ENCODE peak calls at places on chromosomes 5 and 9, in ten cellular contexts. One of them, this sample, is unnamed.

GRCh38 chr5:14525397-14525796 is 56.2 kb upstream of the OTULINL start:
- DNase-seq in choroid plexus epithelial cell: no peak
- DNase-seq in neural progenitor cell: no peak
- DNase-seq in HepG2: no peak
- DNase-seq in mesendoderm: no peak
- DNase-seq in Karpas-422: no peak
- DNase-seq in CD8-positive, alpha-beta T cell: no peak
- DNase-seq in uterus: no peak
- DNase-seq in OCI-LY7: no peak
- DNase-seq in Panc1: no peak
- DNase-seq in this sample: no peak

GRCh38 chr5:139689631-139690384 is 41.7 kb downstream of the CXXC5 start:
- DNase-seq in neural progenitor cell: no peak
- DNase-seq in Karpas-422: peak; percentile 76
- DNase-seq in HepG2: no peak
- DNase-seq in CD8-positive, alpha-beta T cell: no peak
- DNase-seq in OCI-LY7: peak; percentile 69
- DNase-seq in uterus: no peak
- DNase-seq in Panc1: peak; percentile 32
- DNase-seq in mesendoderm: peak; percentile 88
- DNase-seq in choroid plexus epithelial cell: peak; percentile 65
- DNase-seq in this sample: no peak

GRCh38 chr9:18980124-18980660 is 52.8 kb downstream of the SAXO1 start:
- DNase-seq in Panc1: no peak
- DNase-seq in neural progenitor cell: no peak
- DNase-seq in mesendoderm: no peak
- DNase-seq in CD8-positive, alpha-beta T cell: no peak
- DNase-seq in OCI-LY7: no peak
- DNase-seq in uterus: no peak
- DNase-seq in choroid plexus epithelial cell: no peak
- DNase-seq in HepG2: no peak
- DNase-seq in Karpas-422: no peak
- DNase-seq in this sample: no peak

GRCh38 chr5:39891376-39891775 is 466.6 kb upstream of the DAB2 start:
- DNase-seq in Panc1: no peak
- DNase-seq in uterus: no peak
- DNase-seq in choroid plexus epithelial cell: peak; percentile 84
- DNase-seq in Karpas-422: no peak
- DNase-seq in mesendoderm: no peak
- DNase-seq in CD8-positive, alpha-beta T cell: no peak
- DNase-seq in HepG2: no peak
- DNase-seq in OCI-LY7: no peak
- DNase-seq in neural progenitor cell: no peak
- DNase-seq in this sample: peak; percentile 59

GRCh38 chr9:112361602-112362001 is 18.3 kb upstream of the HSDL2 start:
- DNase-seq in uterus: no peak
- DNase-seq in Karpas-422: peak; percentile 83
- DNase-seq in Panc1: no peak
- DNase-seq in choroid plexus epithelial cell: peak; percentile 66
- DNase-seq in OCI-LY7: peak; percentile 68
- DNase-seq in neural progenitor cell: peak; percentile 53
- DNase-seq in CD8-positive, alpha-beta T cell: no peak
- DNase-seq in HepG2: peak; percentile 37
- DNase-seq in mesendoderm: peak; percentile 40
- DNase-seq in this sample: peak; percentile 65

GRCh38 chr5:149442563-149443182 is 63.6 kb upstream of the IL17B start:
- DNase-seq in neural progenitor cell: peak; percentile 70
- DNase-seq in CD8-positive, alpha-beta T cell: peak; percentile 52
- DNase-seq in OCI-LY7: peak; percentile 63
- DNase-seq in Panc1: peak; percentile 68
- DNase-seq in HepG2: peak; percentile 82
- DNase-seq in uterus: peak; percentile 90
- DNase-seq in mesendoderm: peak; percentile 81
- DNase-seq in choroid plexus epithelial cell: peak; percentile 74
- DNase-seq in Karpas-422: peak; percentile 82
- DNase-seq in this sample: peak; percentile 66

GRCh38 chr9:97594414-97594921 is 38.7 kb downstream of the TSTD2 start:
- DNase-seq in mesendoderm: no peak
- DNase-seq in neural progenitor cell: no peak
- DNase-seq in Karpas-422: no peak
- DNase-seq in choroid plexus epithelial cell: no peak
- DNase-seq in uterus: peak; percentile 29
- DNase-seq in Panc1: no peak
- DNase-seq in CD8-positive, alpha-beta T cell: no peak
- DNase-seq in HepG2: no peak
- DNase-seq in OCI-LY7: no peak
- DNase-seq in this sample: no peak

GRCh38 chr5:90882448-90882847 is 323.9 kb downstream of the ADGRV1 start:
- DNase-seq in CD8-positive, alpha-beta T cell: no peak
- DNase-seq in HepG2: no peak
- DNase-seq in Panc1: no peak
- DNase-seq in neural progenitor cell: no peak
- DNase-seq in Karpas-422: no peak
- DNase-seq in uterus: no peak
- DNase-seq in OCI-LY7: no peak
- DNase-seq in choroid plexus epithelial cell: no peak
- DNase-seq in mesendoderm: no peak
- DNase-seq in this sample: no peak

GRCh38 chr5:139543423-139543991 is 17.6 kb upstream of the UBE2D2 start:
- DNase-seq in Panc1: no peak
- DNase-seq in HepG2: no peak
- DNase-seq in choroid plexus epithelial cell: peak; percentile 27
- DNase-seq in uterus: peak; percentile 19
- DNase-seq in mesendoderm: peak; percentile 84
- DNase-seq in Karpas-422: peak; percentile 85
- DNase-seq in OCI-LY7: peak; percentile 75
- DNase-seq in CD8-positive, alpha-beta T cell: peak; percentile 44
- DNase-seq in neural progenitor cell: peak; percentile 76
- DNase-seq in this sample: peak; percentile 39

GRCh38 chr9:129964901-129965734 is 77.9 kb downstream of the FNBP1 start:
- DNase-seq in mesendoderm: peak; percentile 59
- DNase-seq in uterus: peak; percentile 49
- DNase-seq in HepG2: no peak
- DNase-seq in Karpas-422: no peak
- DNase-seq in neural progenitor cell: peak; percentile 40
- DNase-seq in OCI-LY7: no peak
- DNase-seq in CD8-positive, alpha-beta T cell: no peak
- DNase-seq in Panc1: no peak
- DNase-seq in choroid plexus epithelial cell: peak; percentile 61
- DNase-seq in this sample: peak; percentile 82

GRCh38 chr5:43193171-43193951 is 1.3 kb downstream of the NIM1K start:
- DNase-seq in CD8-positive, alpha-beta T cell: no peak
- DNase-seq in mesendoderm: peak; percentile 81
- DNase-seq in Panc1: peak; percentile 64
- DNase-seq in HepG2: peak; percentile 34
- DNase-seq in choroid plexus epithelial cell: peak; percentile 96
- DNase-seq in uterus: peak; percentile 17
- DNase-seq in OCI-LY7: peak; percentile 15
- DNase-seq in neural progenitor cell: peak; percentile 56
- DNase-seq in Karpas-422: peak; percentile 92
- DNase-seq in this sample: peak; percentile 92

GRCh38 chr9:28942941-28943340 is 1369.7 kb upstream of the C9orf72 start:
- DNase-seq in OCI-LY7: no peak
- DNase-seq in Karpas-422: no peak
- DNase-seq in Panc1: no peak
- DNase-seq in CD8-positive, alpha-beta T cell: no peak
- DNase-seq in uterus: no peak
- DNase-seq in HepG2: no peak
- DNase-seq in choroid plexus epithelial cell: no peak
- DNase-seq in neural progenitor cell: no peak
- DNase-seq in mesendoderm: no peak
- DNase-seq in this sample: no peak

GRCh38 chr5:172284275-172284971 is 859 bp upstream of the UBTD2 start:
- DNase-seq in OCI-LY7: no peak
- DNase-seq in HepG2: no peak
- DNase-seq in neural progenitor cell: no peak
- DNase-seq in uterus: no peak
- DNase-seq in mesendoderm: peak; percentile 65
- DNase-seq in Karpas-422: no peak
- DNase-seq in choroid plexus epithelial cell: no peak
- DNase-seq in CD8-positive, alpha-beta T cell: no peak
- DNase-seq in Panc1: no peak
- DNase-seq in this sample: no peak

GRCh38 chr9:127846451-127847154 is 7.9 kb downstream of the ENG start:
- DNase-seq in choroid plexus epithelial cell: peak; percentile 30
- DNase-seq in Panc1: no peak
- DNase-seq in mesendoderm: no peak
- DNase-seq in OCI-LY7: no peak
- DNase-seq in Karpas-422: no peak
- DNase-seq in uterus: peak; percentile 37
- DNase-seq in neural progenitor cell: no peak
- DNase-seq in CD8-positive, alpha-beta T cell: no peak
- DNase-seq in HepG2: no peak
- DNase-seq in this sample: no peak

GRCh38 chr9:127850286-127850830 is 4.1 kb downstream of the ENG start:
- DNase-seq in neural progenitor cell: no peak
- DNase-seq in HepG2: no peak
- DNase-seq in CD8-positive, alpha-beta T cell: no peak
- DNase-seq in Karpas-422: no peak
- DNase-seq in choroid plexus epithelial cell: no peak
- DNase-seq in Panc1: no peak
- DNase-seq in OCI-LY7: no peak
- DNase-seq in mesendoderm: no peak
- DNase-seq in uterus: no peak
- DNase-seq in this sample: no peak

GRCh38 chr9:127847155-127847463 is 7.3 kb downstream of the ENG start:
- DNase-seq in CD8-positive, alpha-beta T cell: no peak
- DNase-seq in OCI-LY7: no peak
- DNase-seq in uterus: no peak
- DNase-seq in Karpas-422: no peak
- DNase-seq in mesendoderm: no peak
- DNase-seq in choroid plexus epithelial cell: peak; percentile 66
- DNase-seq in neural progenitor cell: no peak
- DNase-seq in Panc1: no peak
- DNase-seq in HepG2: no peak
- DNase-seq in this sample: no peak

GRCh38 chr9:127848756-127849504 is 5.5 kb downstream of the ENG start:
- DNase-seq in mesendoderm: no peak
- DNase-seq in Panc1: no peak
- DNase-seq in HepG2: peak; percentile 72
- DNase-seq in OCI-LY7: no peak
- DNase-seq in neural progenitor cell: no peak
- DNase-seq in uterus: no peak
- DNase-seq in choroid plexus epithelial cell: no peak
- DNase-seq in Karpas-422: no peak
- DNase-seq in CD8-positive, alpha-beta T cell: no peak
- DNase-seq in this sample: no peak

GRCh38 chr9:127847833-127848755 is 6.4 kb downstream of the ENG start:
- DNase-seq in OCI-LY7: no peak
- DNase-seq in neural progenitor cell: no peak
- DNase-seq in choroid plexus epithelial cell: no peak
- DNase-seq in CD8-positive, alpha-beta T cell: no peak
- DNase-seq in HepG2: no peak
- DNase-seq in mesendoderm: no peak
- DNase-seq in Panc1: no peak
- DNase-seq in Karpas-422: no peak
- DNase-seq in uterus: no peak
- DNase-seq in this sample: no peak
- H3K4me3 ChIP-seq in OCI-LY7: no peak overlapping the region
- H3K4me3 ChIP-seq in neural progenitor cell: no peak overlapping the region
- H3K4me3 ChIP-seq in choroid plexus epithelial cell: no peak overlapping the region
- H3K4me3 ChIP-seq in CD8-positive, alpha-beta T cell: no peak overlapping the region
- H3K4me3 ChIP-seq in HepG2: no peak overlapping the region
- H3K4me3 ChIP-seq in mesendoderm: no peak overlapping the region
- H3K4me3 ChIP-seq in Panc1: no peak overlapping the region
- H3K4me3 ChIP-seq in Karpas-422: no peak overlapping the region
- H3K4me3 ChIP-seq in uterus: no peak overlapping the region
- H3K4me3 ChIP-seq in this sample: no peak overlapping the region

GRCh38 chr9:114614373-114614772 is 3.3 kb downstream of the TMEM268 start:
- DNase-seq in choroid plexus epithelial cell: no peak
- DNase-seq in HepG2: no peak
- DNase-seq in uterus: no peak
- DNase-seq in Karpas-422: no peak
- DNase-seq in CD8-positive, alpha-beta T cell: no peak
- DNase-seq in OCI-LY7: no peak
- DNase-seq in Panc1: no peak
- DNase-seq in neural progenitor cell: no peak
- DNase-seq in mesendoderm: no peak
- DNase-seq in this sample: no peak

GRCh38 chr9:114619205-114619758 is 8.2 kb downstream of the TMEM268 start:
- DNase-seq in choroid plexus epithelial cell: no peak
- DNase-seq in CD8-positive, alpha-beta T cell: no peak
- DNase-seq in Karpas-422: no peak
- DNase-seq in mesendoderm: no peak
- DNase-seq in Panc1: no peak
- DNase-seq in OCI-LY7: peak; percentile 37
- DNase-seq in uterus: no peak
- DNase-seq in neural progenitor cell: no peak
- DNase-seq in HepG2: no peak
- DNase-seq in this sample: no peak

GRCh38 chr9:114613087-114613486 is 2.0 kb downstream of the TMEM268 start:
- DNase-seq in neural progenitor cell: no peak
- DNase-seq in Karpas-422: no peak
- DNase-seq in uterus: no peak
- DNase-seq in HepG2: no peak
- DNase-seq in OCI-LY7: peak; percentile 50
- DNase-seq in choroid plexus epithelial cell: no peak
- DNase-seq in CD8-positive, alpha-beta T cell: no peak
- DNase-seq in Panc1: no peak
- DNase-seq in mesendoderm: peak; percentile 9
- DNase-seq in this sample: no peak

GRCh38 chr9:114613919-114614318 is 2.8 kb downstream of the TMEM268 start:
- DNase-seq in mesendoderm: no peak
- DNase-seq in neural progenitor cell: no peak
- DNase-seq in choroid plexus epithelial cell: no peak
- DNase-seq in uterus: no peak
- DNase-seq in OCI-LY7: no peak
- DNase-seq in HepG2: no peak
- DNase-seq in Karpas-422: no peak
- DNase-seq in Panc1: no peak
- DNase-seq in CD8-positive, alpha-beta T cell: no peak
- DNase-seq in this sample: no peak

GRCh38 chr9:114616684-114617520 is 5.8 kb downstream of the TMEM268 start:
- DNase-seq in uterus: no peak
- DNase-seq in choroid plexus epithelial cell: peak; percentile 18
- DNase-seq in Panc1: no peak
- DNase-seq in OCI-LY7: peak; percentile 86
- DNase-seq in CD8-positive, alpha-beta T cell: no peak
- DNase-seq in Karpas-422: peak; percentile 87
- DNase-seq in neural progenitor cell: no peak
- DNase-seq in HepG2: no peak
- DNase-seq in mesendoderm: no peak
- DNase-seq in this sample: no peak
- H3K4me3 ChIP-seq in uterus: no peak overlapping the region
- H3K4me3 ChIP-seq in choroid plexus epithelial cell: no peak overlapping the region
- H3K4me3 ChIP-seq in Panc1: no peak overlapping the region
- H3K4me3 ChIP-seq in OCI-LY7: peak overlapping the region; percentile 33
- H3K4me3 ChIP-seq in CD8-positive, alpha-beta T cell: no peak overlapping the region
- H3K4me3 ChIP-seq in Karpas-422: peak overlapping the region; percentile 34
- H3K4me3 ChIP-seq in neural progenitor cell: no peak overlapping the region
- H3K4me3 ChIP-seq in HepG2: no peak overlapping the region
- H3K4me3 ChIP-seq in mesendoderm: no peak overlapping the region
- H3K4me3 ChIP-seq in this sample: no peak overlapping the region

GRCh38 chr5:77086611-77087483 is at the start of gene ZBED3:
- DNase-seq in OCI-LY7: peak; percentile 90
- DNase-seq in Karpas-422: peak; percentile 92
- DNase-seq in HepG2: peak; percentile 87
- DNase-seq in Panc1: peak; percentile 67
- DNase-seq in mesendoderm: peak; percentile 95
- DNase-seq in choroid plexus epithelial cell: peak; percentile 72
- DNase-seq in uterus: peak; percentile 77
- DNase-seq in neural progenitor cell: peak; percentile 91
- DNase-seq in CD8-positive, alpha-beta T cell: peak; percentile 40
- DNase-seq in this sample: peak; percentile 89
- H3K4me3 ChIP-seq in OCI-LY7: peak within 1 kb of the TSS; percentile 76
- H3K4me3 ChIP-seq in Karpas-422: peak within 1 kb of the TSS; percentile 74
- H3K4me3 ChIP-seq in HepG2: peak within 1 kb of the TSS; percentile 86
- H3K4me3 ChIP-seq in Panc1: peak within 1 kb of the TSS; percentile 84
- H3K4me3 ChIP-seq in mesendoderm: peak within 1 kb of the TSS; percentile 37
- H3K4me3 ChIP-seq in choroid plexus epithelial cell: peak within 1 kb of the TSS; percentile 63
- H3K4me3 ChIP-seq in uterus: peak within 1 kb of the TSS; percentile 83
- H3K4me3 ChIP-seq in neural progenitor cell: peak within 1 kb of the TSS; percentile 67
- H3K4me3 ChIP-seq in CD8-positive, alpha-beta T cell: peak within 1 kb of the TSS; percentile 74
- H3K4me3 ChIP-seq in this sample: peak within 1 kb of the TSS; percentile 66

GRCh38 chr5:56011835-56012234 is 17.1 kb upstream of the IL6ST start:
- DNase-seq in HepG2: no peak
- DNase-seq in Panc1: no peak
- DNase-seq in mesendoderm: no peak
- DNase-seq in choroid plexus epithelial cell: peak; percentile 83
- DNase-seq in neural progenitor cell: no peak
- DNase-seq in uterus: no peak
- DNase-seq in CD8-positive, alpha-beta T cell: no peak
- DNase-seq in OCI-LY7: no peak
- DNase-seq in Karpas-422: no peak
- DNase-seq in this sample: peak; percentile 79
- H3K4me3 ChIP-seq in HepG2: no peak overlapping the region
- H3K4me3 ChIP-seq in Panc1: no peak overlapping the region
- H3K4me3 ChIP-seq in mesendoderm: no peak overlapping the region
- H3K4me3 ChIP-seq in choroid plexus epithelial cell: no peak overlapping the region
- H3K4me3 ChIP-seq in neural progenitor cell: no peak overlapping the region
- H3K4me3 ChIP-seq in uterus: no peak overlapping the region
- H3K4me3 ChIP-seq in CD8-positive, alpha-beta T cell: no peak overlapping the region
- H3K4me3 ChIP-seq in OCI-LY7: no peak overlapping the region
- H3K4me3 ChIP-seq in Karpas-422: no peak overlapping the region
- H3K4me3 ChIP-seq in this sample: no peak overlapping the region

This sample was measured in astrocyte of the spinal cord.